ENCODE peak calls at places on chromosomes 5 and 9, in five cellular contexts. N is adrenal gland, C is endothelial cell of umbilical vein, G is stomach, Z is A549. F is an unnamed sample.

GRCh38 chr9:132154925-132155324 is 6.9 kb upstream of the NTNG2 start:
- DNase-seq in N (no peak), C (no peak), G (no peak), Z (no peak), F (no peak)

GRCh38 chr5:50435131-50435530 is 6.0 kb downstream of the EMB start:
- DNase-seq in N (no peak), C (no peak), G (no peak), Z (no peak), F (no peak)

GRCh38 chr9:98708103-98708932 is 417 bp downstream of the GABBR2 start:
- DNase-seq in N (no peak), C (peak; percentile 14), G (no peak), Z (peak; percentile 12), F (no peak)

GRCh38 chr5:36724429-36725332 is 118.3 kb downstream of the SLC1A3 start:
- DNase-seq in N (peak; percentile 21), C (no peak), G (peak; percentile 36), Z (peak; percentile 37), F (peak; percentile 61)

GRCh38 chr5:132747693-132748440 is 641 bp downstream of the CCNI2 start:
- DNase-seq in N (no peak), C (no peak), G (peak; percentile 46), Z (no peak), F (no peak)

GRCh38 chr5:129135633-129136032 is 41.1 kb downstream of the ISOC1 start:
- DNase-seq in N (no peak), C (no peak), G (no peak), Z (peak; percentile 29), F (no peak)

GRCh38 chr9:72362680-72363139 is 2.3 kb downstream of the ZFAND5 start:
- DNase-seq in N (peak; percentile 87), C (peak; percentile 76), G (peak; percentile 57), Z (peak; percentile 84), F (peak; percentile 91)

GRCh38 chr5:163789870-163790269 is 284.5 kb downstream of the MAT2B start:
- DNase-seq in N (no peak), C (no peak), G (no peak), Z (no peak), F (no peak)

GRCh38 chr5:177023247-177023703 is 779 bp downstream of the ZNF346 start:
- DNase-seq in N (no peak), C (peak; percentile 50), G (no peak), Z (no peak), F (no peak)

GRCh38 chr9:93154293-93154903 is 20.3 kb upstream of the NINJ1 start:
- DNase-seq in N (no peak), C (peak; percentile 38), G (no peak), Z (peak; percentile 47), F (peak; percentile 63)

GRCh38 chr9:5832093-5832542 is 799 bp downstream of the ERMP1 start:
- DNase-seq in N (no peak), C (peak; percentile 25), G (no peak), Z (no peak), F (peak; percentile 48)

GRCh38 chr5:41427505-41427904 is 82.9 kb downstream of the PLCXD3 start:
- DNase-seq in N (no peak), C (no peak), G (no peak), Z (no peak), F (no peak)

GRCh38 chr5:33336911-33337620 is 103.7 kb upstream of the TARS1 start:
- DNase-seq in N (no peak), C (no peak), G (no peak), Z (no peak), F (no peak)

GRCh38 chr5:96528816-96529474 is 95.9 kb upstream of the PCSK1 start:
- DNase-seq in N (no peak), C (peak; percentile 47), G (no peak), Z (no peak), F (no peak)

GRCh38 chr9:119026120-119026519 is 343.1 kb downstream of the BRINP1 start:
- DNase-seq in N (peak; percentile 16), C (no peak), G (no peak), Z (no peak), F (peak; percentile 41)

GRCh38 chr5:90534922-90535321 is 5.5 kb upstream of the LYSMD3 start:
- DNase-seq in N (no peak), C (no peak), G (no peak), Z (no peak), F (no peak)

GRCh38 chr9:76615149-76615548 is 149.1 kb upstream of the PCA3 start:
- DNase-seq in N (no peak), C (no peak), G (peak; percentile 75), Z (no peak), F (peak; percentile 35)

GRCh38 chr9:137295313-137296213 is 6.5 kb downstream of the NRARP start:
- DNase-seq in N (no peak), C (peak; percentile 43), G (peak; percentile 57), Z (no peak), F (no peak)

GRCh38 chr9:37408933-37409710 is 13.4 kb upstream of the GRHPR start:
- DNase-seq in N (no peak), C (no peak), G (no peak), Z (no peak), F (no peak)

DNA sequence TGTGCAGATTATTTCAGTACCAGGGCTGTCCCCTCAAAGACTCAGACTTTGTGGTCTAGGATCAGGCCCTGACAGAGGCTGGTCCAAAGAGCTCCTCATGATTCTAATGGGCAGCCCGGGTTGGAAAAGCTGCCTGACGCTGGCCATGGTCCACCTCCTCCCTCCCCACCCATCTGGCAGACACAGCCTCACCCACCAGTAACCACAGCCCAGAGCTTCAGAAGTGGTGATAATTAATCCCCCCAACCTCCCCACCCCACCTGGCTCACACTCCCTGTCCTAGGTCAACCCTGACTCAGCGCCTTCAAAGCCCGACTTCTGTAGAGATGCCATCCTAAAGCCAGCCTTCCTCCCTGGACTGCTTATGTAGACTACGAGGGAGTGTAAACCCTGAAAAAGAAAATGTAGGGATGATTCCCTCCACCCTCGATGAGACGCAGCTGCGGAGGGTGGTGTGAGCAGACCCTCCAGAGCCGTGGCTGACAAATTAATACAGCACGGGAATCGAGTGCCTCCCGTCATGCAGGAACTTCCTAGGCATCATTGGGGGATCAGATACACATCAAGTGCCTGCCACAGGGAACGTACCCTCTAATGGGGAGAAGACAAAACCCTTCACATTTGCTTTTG is 7.0 kb downstream of the UBE2QL1 start:
- DNase-seq in N (no peak), C (no peak), G (no peak), Z (no peak), F (no peak)
- H3K4me3 ChIP-seq in N (no peak overlapping the region), C (no peak overlapping the region), G (no peak overlapping the region), Z (no peak overlapping the region), F (no peak overlapping the region)

GRCh38 chr5:94618493-94619328 is at the start of the genes KIAA0825 and SLF1:
- DNase-seq in N (peak; percentile 91), C (peak; percentile 91), G (peak; percentile 90), Z (peak; percentile 87), F (peak; percentile 96)
- TF ChIP-seq POLR2A in N (peak; percentile 46), C (peak; percentile 43), G (no peak), Z (peak; percentile 73), F (peak; percentile 15)

GRCh38 chr5:77958642-77959315 is 182.6 kb upstream of the TBCA start:
- DNase-seq in N (no peak), C (no peak), G (no peak), Z (no peak), F (no peak)

GRCh38 chr5:77957516-77957915 is 181.4 kb upstream of the TBCA start:
- DNase-seq in N (no peak), C (no peak), G (no peak), Z (no peak), F (no peak)

GRCh38 chr5:77957081-77957480 is 180.9 kb upstream of the TBCA start:
- DNase-seq in N (no peak), C (no peak), G (no peak), Z (no peak), F (no peak)

GRCh38 chr5:77960305-77960704 is 184.2 kb upstream of the TBCA start:
- DNase-seq in N (no peak), C (no peak), G (no peak), Z (no peak), F (no peak)

DNA sequence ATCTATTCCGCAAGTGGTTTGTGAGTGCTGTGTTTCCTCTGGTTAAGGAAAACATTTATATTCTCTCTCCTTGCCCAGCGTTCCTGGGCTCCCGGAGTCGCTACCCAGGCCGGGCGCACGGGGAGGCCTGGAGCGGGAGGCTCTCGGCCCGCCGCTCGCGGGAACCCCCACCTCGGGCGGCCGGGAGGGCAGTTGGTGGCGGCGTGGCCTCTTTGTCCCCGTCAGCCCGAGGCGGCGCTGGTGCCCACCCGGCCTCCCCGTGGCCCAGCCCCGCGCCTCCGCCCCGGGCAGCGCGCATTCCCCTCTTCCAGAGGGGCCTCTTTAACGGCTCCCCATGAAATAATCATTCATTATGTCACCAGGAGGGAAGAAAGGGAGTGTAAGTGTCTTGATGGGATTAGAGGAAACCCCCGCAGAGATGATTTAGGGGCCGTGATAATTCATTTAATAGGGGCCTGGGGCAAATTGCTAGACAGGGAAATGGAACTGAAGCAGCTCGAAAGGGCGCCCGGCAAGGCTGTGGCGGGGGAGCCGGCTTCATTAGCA is 181.9 kb upstream of the TBCA start:
- DNase-seq in N (no peak), C (no peak), G (no peak), Z (no peak), F (no peak)
- H3K4me3 ChIP-seq in N (no peak overlapping the region), C (no peak overlapping the region), G (no peak overlapping the region), Z (no peak overlapping the region), F (peak overlapping the region; percentile 7)

GRCh38 chr9:129929467-129930125 is 94.3 kb downstream of the USP20 start:
- DNase-seq in N (no peak), C (no peak), G (no peak), Z (no peak), F (no peak)
- TF ChIP-seq POLR2A in N (no peak), C (no peak), G (no peak), Z (no peak), F (no peak)

GRCh38 chr5:126469925-126470324 is 46.7 kb downstream of the GRAMD2B start:
- DNase-seq in N (peak; percentile 37), C (no peak), G (no peak), Z (no peak), F (no peak)

GRCh38 chr5:126468091-126468490 is 44.9 kb downstream of the GRAMD2B start:
- DNase-seq in N (no peak), C (peak; percentile 53), G (no peak), Z (no peak), F (no peak)

GRCh38 chr5:126471247-126471646 is 48.0 kb downstream of the GRAMD2B start:
- DNase-seq in N (no peak), C (no peak), G (no peak), Z (no peak), F (no peak)

GRCh38 chr5:126472538-126472889 is 49.3 kb downstream of the GRAMD2B start:
- DNase-seq in N (no peak), C (no peak), G (no peak), Z (no peak), F (no peak)

GRCh38 chr5:126471875-126472537 is 48.8 kb downstream of the GRAMD2B start:
- DNase-seq in N (no peak), C (peak; percentile 14), G (no peak), Z (peak; percentile 4), F (no peak)
- H3K4me3 ChIP-seq in N (no peak overlapping the region), C (no peak overlapping the region), G (no peak overlapping the region), Z (no peak overlapping the region), F (no peak overlapping the region)

GRCh38 chr5:63524281-63524680 is 438.0 kb downstream of the HTR1A start:
- DNase-seq in N (no peak), C (no peak), G (no peak), Z (no peak), F (no peak)
- TF ChIP-seq POLR2A in N (no peak), C (no peak), G (no peak), Z (no peak), F (no peak)

DNA sequence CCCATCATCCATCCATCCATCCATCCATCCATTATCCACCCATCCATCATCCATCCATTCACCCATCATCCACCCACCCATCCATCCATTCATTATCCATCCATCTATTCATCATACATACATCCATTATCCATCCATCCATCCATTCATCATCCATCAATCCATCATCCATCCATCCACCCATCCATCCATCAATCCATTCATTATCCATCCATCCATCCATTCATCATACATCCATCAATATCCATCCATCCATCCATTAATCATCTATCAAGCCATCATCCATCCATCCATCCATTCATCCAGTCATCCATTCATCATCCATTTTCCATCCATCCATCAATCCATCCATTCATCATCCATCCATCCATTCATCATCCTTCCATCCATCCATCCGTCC is 89.0 kb downstream of the NSG2 start:
- DNase-seq in N (no peak), C (no peak), G (no peak), Z (no peak), F (no peak)
- H3K4me3 ChIP-seq in N (no peak overlapping the region), C (no peak overlapping the region), G (no peak overlapping the region), Z (no peak overlapping the region), F (no peak overlapping the region)

F was measured in testis.